ENCODE peak calls at places on chromosomes 16 and 17, in ten cellular contexts. G is mucosa of descending colon, M is choroid plexus epithelial cell, R is B cell, S is thoracic aorta, V is GM12865, O is body of pancreas, F is stomach, N is lower leg skin, W is heart left ventricle. H is an unnamed sample.

GRCh38 chr17:32861979-32862378 is 14.9 kb downstream of the MYO1D start:
- DNase-seq in G (no peak), M (no peak), R (no peak), S (no peak), V (no peak), O (no peak), F (no peak), N (no peak), W (no peak), H (no peak)

GRCh38 chr17:77107506-77108433 is 33.0 kb upstream of the SEC14L1 start:
- DNase-seq in G (no peak), M (peak; percentile 45), R (peak; percentile 71), S (no peak), V (peak; percentile 92), O (no peak), F (no peak), N (no peak), W (no peak), H (peak; percentile 33)

GRCh38 chr17:47102914-47103313 is 86.2 kb downstream of the CDC27 start:
- DNase-seq in G (no peak), M (no peak), R (no peak), S (no peak), V (no peak), O (no peak), F (no peak), N (no peak), W (no peak), H (no peak)

GRCh38 chr16:1929578-1930337 is 11.5 kb upstream of the HS3ST6 start:
- DNase-seq in G (peak; percentile 91), M (peak; percentile 82), R (peak; percentile 97), S (peak; percentile 40), V (peak; percentile 92), O (peak; percentile 94), F (peak; percentile 93), N (peak; percentile 97), W (peak; percentile 91), H (peak; percentile 62)

GRCh38 chr16:3874794-3875692 is 5.5 kb downstream of the CREBBP start:
- DNase-seq in G (no peak), M (no peak), R (no peak), S (no peak), V (no peak), O (no peak), F (no peak), N (no peak), W (no peak), H (no peak)

GRCh38 chr17:81125573-81126081 is 39.7 kb upstream of the PVALEF start:
- DNase-seq in G (no peak), M (no peak), R (no peak), S (no peak), V (no peak), O (no peak), F (no peak), N (no peak), W (no peak), H (no peak)

GRCh38 chr16:28187595-28188004 is 24.2 kb downstream of the XPO6 start:
- DNase-seq in G (no peak), M (peak; percentile 26), R (peak; percentile 53), S (no peak), V (peak; percentile 77), O (no peak), F (no peak), N (no peak), W (no peak), H (no peak)

GRCh38 chr17:35866356-35866950 is 2.2 kb downstream of the HEATR9 start:
- DNase-seq in G (no peak), M (peak; percentile 45), R (no peak), S (no peak), V (no peak), O (no peak), F (no peak), N (no peak), W (no peak), H (peak; percentile 49)

GRCh38 chr16:59341368-59341767 is 607.3 kb upstream of the GOT2 start:
- DNase-seq in G (no peak), M (peak; percentile 7), R (no peak), S (no peak), V (no peak), O (no peak), F (no peak), N (no peak), W (no peak), H (no peak)
- TF ChIP-seq CTCF in G (no peak), M (peak; percentile 31), R (no peak), S (no peak), V (no peak), O (no peak), F (no peak), N (no peak), W (no peak), H (no peak)

DNA sequence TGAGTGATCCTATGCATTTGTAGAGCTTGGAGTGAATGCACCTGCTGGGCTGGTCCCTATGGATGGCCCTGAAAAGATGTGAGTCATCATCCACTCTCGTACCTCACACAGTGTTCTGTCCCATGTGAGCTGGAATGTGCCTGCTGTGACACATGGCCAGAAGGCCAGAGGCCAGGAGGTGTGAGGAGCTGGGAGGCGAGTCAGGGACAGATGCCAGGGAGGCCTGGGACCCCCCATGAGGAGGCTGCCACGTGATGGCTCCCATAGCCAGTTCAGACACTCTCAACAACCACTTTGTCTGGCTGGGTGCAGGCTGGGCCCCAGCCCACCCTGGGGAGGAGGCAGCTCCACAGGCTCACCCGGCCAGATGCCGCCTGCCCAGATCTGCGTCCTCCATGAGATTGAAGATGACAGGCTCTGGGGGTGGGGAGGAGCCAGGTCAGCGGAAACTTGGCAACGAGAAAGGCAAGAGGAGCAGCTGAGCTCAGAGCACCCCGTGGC is 168.8 kb downstream of the C16orf78 start:
- DNase-seq in G (no peak), M (peak; percentile 9), R (no peak), S (no peak), V (no peak), O (no peak), F (no peak), N (no peak), W (no peak), H (no peak)
- TF ChIP-seq CTCF in G (no peak), M (no peak), R (no peak), S (no peak), V (no peak), O (no peak), F (no peak), N (no peak), W (no peak), H (no peak)

DNA sequence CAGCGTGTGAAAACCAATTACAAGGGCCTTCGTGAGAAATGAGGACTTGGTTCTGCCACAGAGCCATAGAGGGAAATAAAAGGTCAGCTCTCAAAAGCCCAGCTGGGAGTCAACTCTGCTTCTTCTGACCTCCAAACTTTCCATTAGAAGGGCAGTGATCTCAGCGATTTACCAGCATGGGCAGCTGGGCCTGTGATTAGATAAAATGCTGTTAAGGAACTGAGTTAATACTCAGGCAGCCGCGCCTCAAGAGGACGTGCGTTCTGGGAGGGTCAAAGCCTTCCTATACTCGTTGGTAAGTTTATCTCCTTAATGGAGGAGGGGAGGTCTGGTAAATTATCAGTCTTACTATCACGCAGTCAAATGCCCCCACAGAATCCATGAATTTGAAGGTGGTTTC is 480.2 kb upstream of the ERCC4 start:
- DNase-seq in G (no peak), M (no peak), R (no peak), S (no peak), V (no peak), O (no peak), F (no peak), N (no peak), W (no peak), H (no peak)
- TF ChIP-seq CTCF in G (no peak), M (no peak), R (no peak), S (no peak), V (no peak), O (no peak), F (no peak), N (no peak), W (no peak), H (no peak)

GRCh38 chr16:82440336-82440735 is 186.4 kb upstream of the CDH13 start:
- DNase-seq in G (no peak), M (no peak), R (no peak), S (no peak), V (no peak), O (no peak), F (no peak), N (no peak), W (no peak), H (no peak)

GRCh38 chr16:82439678-82440293 is 187.0 kb upstream of the CDH13 start:
- DNase-seq in G (no peak), M (peak; percentile 45), R (no peak), S (no peak), V (no peak), O (no peak), F (no peak), N (no peak), W (no peak), H (no peak)
- TF ChIP-seq CTCF in G (no peak), M (peak; percentile 71), R (no peak), S (peak; percentile 21), V (peak; percentile 58), O (no peak), F (no peak), N (no peak), W (peak; percentile 27), H (peak; percentile 37)

GRCh38 chr17:39219647-39220154 is 6.0 kb downstream of the STAC2 start:
- DNase-seq in G (peak; percentile 21), M (no peak), R (no peak), S (no peak), V (no peak), O (no peak), F (no peak), N (no peak), W (peak; percentile 74), H (no peak)
- TF ChIP-seq CTCF in G (no peak), M (no peak), R (no peak), S (no peak), V (no peak), O (no peak), F (no peak), N (no peak), W (no peak), H (no peak)

GRCh38 chr17:27389542-27390140 is 66.6 kb upstream of the KSR1 start:
- DNase-seq in G (no peak), M (no peak), R (no peak), S (no peak), V (no peak), O (no peak), F (no peak), N (peak; percentile 71), W (no peak), H (no peak)
- TF ChIP-seq CTCF in G (no peak), M (no peak), R (no peak), S (no peak), V (no peak), O (no peak), F (no peak), N (no peak), W (no peak), H (no peak)

DNA sequence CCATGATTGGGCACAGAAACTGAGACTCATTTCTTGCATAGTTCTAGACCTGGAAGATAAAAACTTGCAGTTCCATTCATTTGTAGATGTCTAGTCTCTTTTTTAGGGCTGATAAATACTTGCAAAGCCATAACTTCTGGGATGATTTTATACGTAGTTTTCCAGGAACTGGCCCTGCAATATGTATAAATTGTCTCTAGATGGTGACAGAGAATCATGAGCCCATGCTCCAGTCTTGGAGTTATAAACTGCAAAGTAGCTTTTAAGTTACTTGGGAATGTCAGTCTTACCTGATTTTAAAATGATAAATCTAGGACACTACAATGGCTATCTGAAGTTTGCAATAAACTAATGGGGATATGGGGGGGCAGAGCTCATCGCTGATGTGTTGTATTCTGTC is 3.0 kb upstream of the ADAMTS18 start:
- DNase-seq in G (no peak), M (peak; percentile 74), R (no peak), S (no peak), V (no peak), O (no peak), F (no peak), N (no peak), W (no peak), H (no peak)
- TF ChIP-seq CTCF in G (no peak), M (peak; percentile 63), R (no peak), S (no peak), V (no peak), O (no peak), F (no peak), N (no peak), W (peak; percentile 32), H (no peak)